ENCODE peak calls at places on chromosomes 16 and 17, in five cellular contexts. G is mucosa of descending colon, V is esophagus muscularis mucosa, Y is neural crest cell, D is tibial artery. T is an unnamed sample.

GRCh38 chr17:37291351-37291750 is 84.4 kb upstream of the C17orf78 start:
- DNase-seq in D (no peak), Y (no peak), G (no peak), V (no peak), T (no peak)

GRCh38 chr17:17322516-17323510 is 19.6 kb downstream of the NT5M start:
- DNase-seq in G (no peak), V (no peak), Y (no peak), D (peak; percentile 53), T (no peak)

GRCh38 chr17:14926526-14927122 is 338.5 kb downstream of the PMP22 start:
- DNase-seq in Y (peak; percentile 63), G (peak; percentile 73), D (no peak), V (no peak), T (peak; percentile 85)

GRCh38 chr16:20867585-20867984 is 32.6 kb downstream of the DCUN1D3 start:
- DNase-seq in D (no peak), G (no peak), Y (no peak), V (no peak), T (no peak)

GRCh38 chr17:54901230-54901847 is 687 bp downstream of the TOM1L1 start:
- DNase-seq in D (no peak), G (peak; percentile 24), V (no peak), Y (no peak), T (no peak)

GRCh38 chr17:77274137-77274829 is 133.5 kb downstream of the SEC14L1 start:
- DNase-seq in D (no peak), Y (no peak), G (no peak), V (no peak), T (no peak)

GRCh38 chr17:13996758-13997157 is 72.5 kb upstream of the COX10 start:
- DNase-seq in G (no peak), Y (no peak), D (no peak), V (no peak), T (no peak)

GRCh38 chr17:69579961-69580677 is 165.6 kb downstream of the MAP2K6 start:
- DNase-seq in G (no peak), V (no peak), Y (no peak), D (no peak), T (no peak)

GRCh38 chr17:32288600-32288999 is 23.0 kb downstream of the RHBDL3 start:
- DNase-seq in Y (no peak), D (no peak), V (no peak), G (no peak), T (no peak)

GRCh38 chr17:17416007-17416399 is 60.8 kb upstream of the MED9 start:
- DNase-seq in Y (peak; percentile 13), D (no peak), V (no peak), G (peak; percentile 36), T (no peak)

GRCh38 chr17:22707626-22708025 is 1015.3 kb downstream of the KCNJ18 start:
- DNase-seq in V (peak; percentile 91), D (no peak), G (no peak), Y (no peak), T (no peak)

GRCh38 chr17:69430488-69430887 is 16.0 kb downstream of the MAP2K6 start:
- DNase-seq in Y (no peak), V (no peak), G (no peak), D (no peak), T (no peak)

GRCh38 chr17:62703269-62703775 is 75.9 kb downstream of the MRC2 start:
- DNase-seq in D (peak; percentile 69), V (no peak), G (no peak), Y (no peak), T (no peak)

GRCh38 chr17:11814655-11815262 is 182.5 kb downstream of the ZNF18 start:
- DNase-seq in G (no peak), Y (no peak), D (no peak), V (peak; percentile 26), T (no peak)

GRCh38 chr17:32608267-32608666 is 121.5 kb downstream of the CDK5R1 start:
- DNase-seq in V (no peak), G (no peak), Y (no peak), D (no peak), T (no peak)

GRCh38 chr16:10169031-10169430 is 13.2 kb downstream of the GRIN2A start:
- DNase-seq in V (no peak), Y (no peak), G (no peak), D (no peak), T (no peak)

GRCh38 chr16:77816293-77816692 is 27.9 kb downstream of the VAT1L start:
- DNase-seq in Y (no peak), G (no peak), D (no peak), V (no peak), T (no peak)

GRCh38 chr16:84918006-84918909 is 93.1 kb downstream of the ZDHHC7 start:
- DNase-seq in G (no peak), D (no peak), V (no peak), Y (no peak), T (no peak)

GRCh38 chr16:76964464-76965154 is 226.4 kb upstream of the MON1B start:
- DNase-seq in Y (no peak), V (no peak), D (no peak), G (no peak), T (no peak)

GRCh38 chr17:71941920-71942319 is 178.9 kb upstream of the SOX9 start:
- DNase-seq in Y (no peak), V (no peak), D (no peak), G (peak; percentile 61), T (no peak)

GRCh38 chr16:187330-187729 is 7.1 kb downstream of the HBQ1 start:
- DNase-seq in V (no peak), G (no peak), Y (no peak), D (no peak), T (no peak)

GRCh38 chr17:77332981-77333685 is 192.4 kb downstream of the SEC14L1 start:
- DNase-seq in D (peak; percentile 29), G (peak; percentile 5), Y (no peak), V (no peak), T (peak; percentile 23)

GRCh38 chr17:6472517-6472916 is 28.3 kb downstream of the PIMREG start:
- DNase-seq in Y (no peak), V (no peak), D (no peak), G (no peak), T (no peak)

GRCh38 chr16:81885976-81886586 is 107.0 kb downstream of the PLCG2 start:
- DNase-seq in G (peak; percentile 45), V (no peak), D (no peak), Y (peak; percentile 42), T (no peak)

GRCh38 chr16:28210979-28211505 is 723 bp downstream of the XPO6 start:
- DNase-seq in Y (peak; percentile 31), D (peak; percentile 86), V (no peak), G (peak; percentile 79), T (peak; percentile 89)

GRCh38 chr16:66057056-66057455 is 309.4 kb upstream of the CDH5 start:
- DNase-seq in D (no peak), Y (no peak), V (peak; percentile 89), G (peak; percentile 38), T (no peak)

GRCh38 chr17:44536090-44536960 is 21.0 kb upstream of the FZD2 start:
- DNase-seq in V (no peak), Y (no peak), D (no peak), G (no peak), T (peak; percentile 86)

GRCh38 chr16:46789499-46790414 is 41.2 kb downstream of the C16orf87 start:
- DNase-seq in D (peak; percentile 89), Y (peak; percentile 66), V (no peak), G (peak; percentile 86), T (peak; percentile 89)

GRCh38 chr16:53817117-53817516 is 113.2 kb downstream of the FTO start:
- DNase-seq in G (no peak), V (no peak), D (no peak), Y (no peak), T (no peak)

DNA sequence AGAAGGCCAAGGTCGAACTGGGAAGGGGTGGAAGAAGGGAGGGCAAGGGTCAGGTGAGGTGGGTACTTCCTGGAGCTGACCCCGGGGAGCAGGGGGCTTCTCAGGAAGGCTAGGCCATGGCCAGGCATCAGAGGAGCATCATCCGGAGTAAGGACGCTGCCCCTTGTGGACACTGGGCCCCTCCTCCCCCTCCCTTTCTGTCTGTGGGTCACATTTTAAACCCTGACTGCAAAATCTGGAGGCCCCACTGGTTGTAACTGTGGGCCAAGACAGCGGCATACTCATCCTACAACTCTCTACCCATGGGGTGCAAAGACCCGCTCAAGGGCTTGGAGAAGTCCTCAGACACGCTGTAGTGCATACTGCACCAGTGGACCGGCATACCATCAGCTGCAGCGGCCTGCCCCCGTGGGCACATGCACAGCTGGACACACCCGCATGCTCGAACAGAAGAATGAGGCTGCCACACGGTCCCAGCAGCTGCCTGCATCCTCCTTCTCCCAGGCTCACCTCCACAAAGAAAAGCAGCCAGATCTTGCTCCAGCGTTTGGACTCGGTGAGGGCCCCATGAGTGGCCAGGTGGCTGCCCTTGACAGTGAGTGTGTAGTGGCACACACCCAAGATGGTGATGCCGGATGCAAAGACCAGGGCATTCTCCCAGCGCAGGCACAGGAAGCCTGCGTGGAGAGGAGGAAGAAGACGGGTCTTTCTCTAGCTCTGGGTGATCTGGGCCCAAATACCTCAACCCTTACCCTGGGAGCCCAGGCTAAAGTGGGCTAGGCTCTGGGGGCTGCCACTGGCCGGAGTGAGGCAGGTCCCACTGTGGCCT is 1.2 kb downstream of the FADS6 start:
- DNase-seq in G (no peak), Y (no peak), V (no peak), D (no peak), T (no peak)
- TF ChIP-seq CTCF in G (no peak), Y (no peak), V (no peak), D (no peak), T (no peak)

GRCh38 chr16:72400257-72401078 is 228.5 kb upstream of the PMFBP1 start:
- DNase-seq in V (no peak), G (peak; percentile 66), D (no peak), Y (peak; percentile 63), T (no peak)
- TF ChIP-seq CTCF in V (peak; percentile 44), G (peak; percentile 24), D (peak; percentile 68), Y (peak; percentile 83), T (peak; percentile 79)

DNA sequence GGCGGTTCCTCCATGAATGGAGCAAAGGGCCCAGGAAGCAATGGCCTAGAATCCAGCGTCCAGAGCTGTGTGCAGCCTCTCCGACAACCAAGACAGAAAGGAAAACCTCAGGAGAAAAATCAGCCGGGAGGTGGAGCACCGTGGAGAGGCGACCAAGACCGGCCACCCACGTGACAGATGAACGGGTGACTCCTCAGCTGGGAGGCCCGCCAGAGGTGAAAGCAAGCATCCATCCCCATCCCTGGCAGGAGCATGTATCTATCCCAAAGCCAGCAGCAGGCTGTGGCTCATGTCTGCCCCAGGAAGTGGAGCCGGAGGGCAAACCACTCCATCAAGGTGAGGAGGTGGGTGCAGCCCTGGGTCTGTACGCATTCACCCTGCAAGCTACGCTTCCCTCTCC is 52.1 kb downstream of the FOXL1 start:
- DNase-seq in D (peak; percentile 60), G (no peak), Y (no peak), V (no peak), T (no peak)
- TF ChIP-seq CTCF in D (no peak), G (no peak), Y (no peak), V (no peak), T (no peak)

GRCh38 chr17:49557204-49558024 is 18.3 kb upstream of the NXPH3 start:
- DNase-seq in V (no peak), G (peak; percentile 41), D (peak; percentile 33), Y (peak; percentile 56), T (no peak)
- TF ChIP-seq CTCF in V (peak; percentile 44), G (peak; percentile 28), D (peak; percentile 37), Y (peak; percentile 65), T (peak; percentile 63)

GRCh38 chr17:28849281-28849680 is 5.5 kb upstream of the ERAL1 start:
- DNase-seq in D (no peak), G (no peak), V (no peak), Y (no peak), T (no peak)
- TF ChIP-seq CTCF in D (no peak), G (no peak), V (no peak), Y (no peak), T (no peak)